ENCODE peak calls at places on chromosomes 7 and 10, in eight cellular contexts. H, M, R, O, S, Z, X and J are unnamed samples.

GRCh38 chr7:69439636-69440325 is 158.5 kb upstream of the AUTS2 start:
- DNase-seq in M (no peak), H (no peak), S (no peak), O (no peak), R (no peak), Z (no peak), X (no peak), J (no peak)

GRCh38 chr7:91852263-91852741 is 28.2 kb downstream of the MTERF1 start:
- DNase-seq in X (peak), Z (no peak), O (no peak), M (peak), S (no peak), H (no peak), R (peak), J (no peak)

GRCh38 chr10:59623100-59623822 is 86.4 kb downstream of the SLC16A9 start:
- DNase-seq in H (no peak), Z (no peak), R (no peak), S (no peak), X (no peak), O (no peak), M (no peak), J (no peak)

GRCh38 chr10:125054664-125055273 is 105.6 kb downstream of the CTBP2 start:
- DNase-seq in R (no peak), X (no peak), Z (no peak), S (no peak), H (no peak), M (no peak), O (no peak), J (no peak)

GRCh38 chr10:48487244-48487643 is 117.6 kb downstream of the ARHGAP22 start:
- DNase-seq in X (no peak), H (no peak), M (no peak), R (no peak), Z (no peak), S (no peak), O (no peak), J (no peak)

GRCh38 chr10:74153123-74153522 is 2.1 kb downstream of the ADK start:
- DNase-seq in O (no peak), H (no peak), Z (no peak), S (no peak), R (no peak), X (no peak), M (peak), J (no peak)

GRCh38 chr10:58806970-58807630 is 294.4 kb downstream of the BICC1 start:
- DNase-seq in S (no peak), X (no peak), R (no peak), M (no peak), Z (no peak), H (no peak), O (no peak), J (no peak)

GRCh38 chr7:44634839-44635591 is 28.6 kb downstream of the OGDH start:
- DNase-seq in X (peak), R (no peak), S (no peak), Z (peak), O (no peak), H (peak), M (no peak), J (no peak)

GRCh38 chr7:351681-352480 is 61.9 kb downstream of the FOXL3 start:
- DNase-seq in S (no peak), O (no peak), H (no peak), R (no peak), M (no peak), X (no peak), Z (no peak), J (no peak)

GRCh38 chr7:2725178-2726105 is 37.4 kb downstream of the AMZ1 start:
- DNase-seq in M (no peak), H (peak), S (no peak), O (no peak), X (no peak), Z (peak), R (no peak), J (no peak)

GRCh38 chr10:77949167-77949566 is 22.6 kb upstream of the DLG5 start:
- DNase-seq in R (peak), H (no peak), Z (no peak), O (no peak), M (no peak), X (peak), S (no peak), J (no peak)

GRCh38 chr7:37928878-37929277 is 8.4 kb downstream of the EPDR1 start:
- DNase-seq in Z (no peak), O (no peak), R (no peak), S (no peak), X (no peak), H (no peak), M (no peak), J (no peak)

GRCh38 chr7:111869266-111869665 is 307.0 kb upstream of the IMMP2L start:
- DNase-seq in R (no peak), H (no peak), Z (no peak), X (no peak), M (no peak), O (no peak), S (no peak), J (no peak)

GRCh38 chr7:107803009-107803581 is at the start of gene SLC26A3:
- DNase-seq in O (no peak), Z (no peak), R (no peak), S (no peak), M (no peak), H (no peak), X (no peak), J (no peak)

GRCh38 chr10:91883549-91884542 is 25.4 kb downstream of the FGFBP3 start:
- DNase-seq in X (peak), Z (peak), M (peak), H (no peak), O (no peak), S (no peak), R (peak), J (peak)

GRCh38 chr10:131219584-131219886 is 92.0 kb downstream of the TCERG1L start:
- DNase-seq in S (no peak), Z (no peak), H (no peak), X (no peak), M (no peak), R (no peak), O (no peak), J (no peak)
- TF ChIP-seq CTCF in S (no peak), Z (no peak), H (no peak), X (no peak), M (no peak), R (no peak), O (no peak), J (no peak)

GRCh38 chr7:30160329-30160728 is 25.5 kb downstream of the MTURN start:
- DNase-seq in Z (no peak), X (no peak), H (no peak), S (no peak), R (no peak), M (no peak), O (no peak), J (no peak)

GRCh38 chr7:30159153-30159552 is 24.4 kb downstream of the MTURN start:
- DNase-seq in M (no peak), O (no peak), R (no peak), X (no peak), Z (no peak), H (no peak), S (no peak), J (no peak)

GRCh38 chr7:30157217-30157616 is 22.4 kb downstream of the MTURN start:
- DNase-seq in H (no peak), O (no peak), Z (no peak), S (no peak), X (no peak), M (no peak), R (no peak), J (no peak)

GRCh38 chr7:30162133-30162532 is 27.3 kb downstream of the MTURN start:
- DNase-seq in O (no peak), X (no peak), S (no peak), R (no peak), M (no peak), H (no peak), Z (no peak), J (no peak)

GRCh38 chr7:30159698-30160143 is 24.9 kb downstream of the MTURN start:
- DNase-seq in S (no peak), Z (peak), O (no peak), M (peak), H (peak), X (peak), R (no peak), J (no peak)
- TF ChIP-seq CTCF in S (peak), Z (no peak), O (peak), M (peak), H (no peak), X (no peak), R (peak), J (peak)

DNA sequence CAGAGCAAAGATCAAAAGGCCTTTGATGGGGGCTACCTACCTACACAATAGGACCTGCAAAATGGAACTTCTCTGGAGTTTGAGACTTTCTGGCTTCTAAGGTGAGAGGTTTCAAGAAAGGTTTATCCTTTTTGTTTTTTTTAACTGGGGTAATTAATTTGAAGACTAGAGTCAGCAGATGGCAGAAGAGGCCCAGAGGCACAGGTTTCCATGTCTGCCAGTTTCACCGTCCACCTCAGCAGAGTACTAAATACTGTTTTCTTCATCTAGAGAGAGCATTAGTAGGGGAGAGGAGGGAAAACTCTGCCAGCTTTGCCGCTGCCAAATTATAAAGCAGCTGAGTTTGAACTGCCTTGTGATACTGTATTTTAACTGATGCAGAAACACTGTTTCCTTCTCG is 138.7 kb downstream of the SLC25A13 start:
- DNase-seq in O (no peak), R (no peak), H (no peak), X (no peak), S (no peak), M (no peak), Z (no peak), J (no peak)
- TF ChIP-seq CTCF in O (no peak), R (no peak), H (no peak), X (no peak), S (no peak), M (no peak), Z (no peak), J (no peak)

GRCh38 chr10:85544956-85545355 is 821.6 kb downstream of the GRID1 start:
- DNase-seq in M (no peak), S (no peak), R (no peak), Z (no peak), H (no peak), X (no peak), O (no peak), J (no peak)

GRCh38 chr10:85542936-85543730 is 823.5 kb downstream of the GRID1 start:
- DNase-seq in S (no peak), Z (no peak), M (no peak), R (no peak), X (no peak), O (no peak), H (no peak), J (no peak)

GRCh38 chr10:85545874-85546273 is 820.7 kb downstream of the GRID1 start:
- DNase-seq in Z (no peak), X (no peak), M (no peak), H (no peak), S (no peak), O (no peak), R (no peak), J (no peak)

GRCh38 chr10:85547460-85548023 is 819.1 kb downstream of the GRID1 start:
- DNase-seq in O (no peak), X (no peak), S (no peak), R (no peak), Z (no peak), M (no peak), H (no peak), J (no peak)

GRCh38 chr10:85548038-85548437 is 818.6 kb downstream of the GRID1 start:
- DNase-seq in Z (no peak), X (peak), R (no peak), M (peak), H (no peak), O (no peak), S (no peak), J (no peak)
- TF ChIP-seq CTCF in Z (no peak), X (peak), R (peak), M (no peak), H (peak), O (no peak), S (peak), J (peak)

DNA sequence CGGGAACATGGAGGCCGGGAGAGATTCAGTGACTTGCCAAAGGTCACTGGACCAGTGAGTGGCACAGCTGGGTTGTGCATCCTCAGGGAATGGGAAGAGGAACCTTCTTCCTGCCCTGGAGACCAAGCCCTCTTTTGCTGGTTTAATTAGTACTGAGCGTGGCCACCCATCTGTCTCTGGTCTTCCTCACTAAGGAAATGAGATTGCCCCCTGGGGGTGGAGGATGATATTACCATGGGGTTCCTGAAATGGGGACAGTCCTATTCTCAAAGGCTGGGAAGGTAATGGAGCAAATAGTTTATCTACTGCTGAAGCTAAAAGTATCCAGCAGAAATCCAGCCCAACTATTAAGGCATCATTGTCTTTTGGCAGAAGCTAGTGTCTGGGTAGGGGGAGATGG is 98.6 kb upstream of the FGFR2 start:
- DNase-seq in H (no peak), O (no peak), Z (peak), M (peak), S (no peak), R (no peak), X (peak), J (no peak)
- TF ChIP-seq CTCF in H (peak), O (peak), Z (no peak), M (peak), S (peak), R (peak), X (peak), J (no peak)

DNA sequence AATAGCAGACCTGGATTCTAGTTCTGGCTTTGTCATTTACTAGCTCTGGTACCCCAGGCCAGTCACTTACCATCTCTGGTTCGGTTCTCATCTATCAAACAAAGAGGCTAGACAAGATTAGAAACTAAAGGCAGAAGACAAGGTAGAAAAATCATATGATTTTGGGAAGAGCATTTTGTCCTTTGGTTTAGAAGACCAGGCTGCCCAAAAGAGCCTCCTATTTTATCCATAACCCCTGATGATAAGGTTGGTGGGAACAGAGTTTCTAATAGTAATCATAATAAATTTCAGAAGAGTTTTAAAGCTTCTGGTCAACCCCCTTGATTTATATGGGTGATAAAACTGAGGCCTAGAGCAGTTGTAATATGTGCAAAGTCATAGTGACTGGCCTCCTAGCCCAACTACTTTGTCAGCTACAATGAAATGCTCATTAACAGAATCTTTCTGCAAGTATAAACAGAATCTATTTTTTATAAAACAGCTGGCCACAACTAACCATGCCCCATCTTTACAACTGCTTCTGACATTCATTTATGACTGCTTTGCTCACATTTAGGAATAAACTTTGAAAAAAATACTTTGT is 23.4 kb downstream of the COX15 start:
- DNase-seq in H (no peak), X (no peak), S (peak), R (no peak), O (no peak), M (no peak), Z (no peak), J (no peak)
- TF ChIP-seq CTCF in H (no peak), X (no peak), S (no peak), R (no peak), O (no peak), M (no peak), Z (no peak), J (no peak)